ENCODE peak calls at places on chromosomes 13 and 19, in eight cellular contexts. F is A673, I is nephron progenitor cell, V is AG10803, E is mammary epithelial cell, C is GM13976, B is bronchial epithelial cell, K is Peyer's patch. Q is an unnamed sample.

GRCh38 chr19:13969897-13970296 is 17.6 kb downstream of the DCAF15 start:
- DNase-seq in F (no peak), I (no peak), V (no peak), E (no peak), C (no peak), B (no peak), K (no peak), Q (no peak)

GRCh38 chr19:58581227-58582141 is 8.3 kb upstream of the MZF1 start:
- DNase-seq in F (peak), I (peak), V (peak), E (peak), C (peak), B (peak), K (peak), Q (peak)

GRCh38 chr13:47549219-47549752 is 451.8 kb downstream of the SUCLA2 start:
- DNase-seq in F (no peak), I (no peak), V (peak), E (no peak), C (no peak), B (no peak), K (no peak), Q (no peak)

GRCh38 chr19:18007605-18007938 is 398 bp upstream of the ARRDC2 start:
- DNase-seq in F (no peak), I (no peak), V (no peak), E (no peak), C (no peak), B (no peak), K (no peak), Q (no peak)

GRCh38 chr13:99087954-99088491 is 110.2 kb upstream of the DOCK9 start:
- DNase-seq in F (no peak), I (peak), V (no peak), E (no peak), C (no peak), B (peak), K (no peak), Q (peak)

GRCh38 chr13:49374585-49375290 is 69.1 kb downstream of the CAB39L start:
- DNase-seq in F (peak), I (no peak), V (peak), E (peak), C (peak), B (peak), K (no peak), Q (peak)

GRCh38 chr13:111853766-111854165 is 213.2 kb upstream of the SOX1 start:
- DNase-seq in F (no peak), I (no peak), V (no peak), E (no peak), C (no peak), B (no peak), K (no peak), Q (no peak)

GRCh38 chr19:29232315-29232852 is 19.4 kb upstream of the UQCRFS1 start:
- DNase-seq in F (no peak), I (no peak), V (no peak), E (no peak), C (no peak), B (no peak), K (no peak), Q (no peak)

GRCh38 chr19:33226550-33227241 is 1.0 kb upstream of the SLC7A10 start:
- DNase-seq in F (peak), I (peak), V (no peak), E (no peak), C (no peak), B (no peak), K (no peak), Q (no peak)

GRCh38 chr13:99313473-99313872 is 6.3 kb upstream of the GPR183 start:
- DNase-seq in F (no peak), I (no peak), V (peak), E (no peak), C (no peak), B (no peak), K (no peak), Q (no peak)

GRCh38 chr13:74868044-74868443 is 613.9 kb downstream of the TBC1D4 start:
- DNase-seq in F (no peak), I (no peak), V (peak), E (peak), C (no peak), B (peak), K (no peak), Q (peak)

GRCh38 chr19:33683881-33684549 is 62.3 kb downstream of the CHST8 start:
- DNase-seq in F (peak), I (peak), V (peak), E (peak), C (no peak), B (peak), K (no peak), Q (peak)

GRCh38 chr13:62629618-62630017 is 1214.0 kb upstream of the PCDH20 start:
- DNase-seq in F (no peak), I (no peak), V (no peak), E (no peak), C (no peak), B (no peak), K (no peak), Q (no peak)

GRCh38 chr13:22483276-22483675 is 697.5 kb upstream of the SGCG start:
- DNase-seq in F (no peak), I (no peak), V (no peak), E (no peak), C (no peak), B (no peak), K (no peak), Q (no peak)

GRCh38 chr13:99340638-99341037 is 33.4 kb upstream of the GPR183 start:
- DNase-seq in F (no peak), I (no peak), V (no peak), E (no peak), C (no peak), B (no peak), K (no peak), Q (no peak)

GRCh38 chr13:26538363-26539317 is 18.8 kb upstream of the WASF3 start:
- DNase-seq in F (peak), I (no peak), V (no peak), E (no peak), C (no peak), B (peak), K (no peak), Q (peak)

GRCh38 chr19:480016-480855 is 16.1 kb upstream of the MADCAM1 start:
- DNase-seq in F (peak), I (peak), V (peak), E (peak), C (no peak), B (no peak), K (peak), Q (peak)

GRCh38 chr13:19845758-19846157 is 17.7 kb downstream of the ZMYM5 start:
- DNase-seq in F (peak), I (no peak), V (peak), E (peak), C (no peak), B (peak), K (no peak), Q (peak)

GRCh38 chr19:13796301-13797057 is 1.2 kb downstream of the ZSWIM4 start:
- DNase-seq in F (no peak), I (peak), V (peak), E (peak), C (peak), B (peak), K (peak), Q (peak)

GRCh38 chr13:66875264-66875663 is 354.9 kb downstream of the PCDH9 start:
- DNase-seq in F (no peak), I (no peak), V (no peak), E (no peak), C (no peak), B (no peak), K (no peak), Q (no peak)

GRCh38 chr13:38686635-38687245 is at the start of gene FREM2:
- DNase-seq in F (peak), I (peak), V (no peak), E (peak), C (peak), B (peak), K (no peak), Q (peak)

GRCh38 chr19:6489278-6490061 is 7.9 kb upstream of the DENND1C start:
- DNase-seq in F (no peak), I (no peak), V (no peak), E (no peak), C (peak), B (no peak), K (no peak), Q (no peak)

GRCh38 chr19:35512831-35513230 is 618 bp downstream of the DMKN start:
- DNase-seq in F (no peak), I (no peak), V (no peak), E (no peak), C (no peak), B (no peak), K (no peak), Q (no peak)

GRCh38 chr19:29450306-29450705 is 75.5 kb upstream of the VSTM2B start:
- DNase-seq in F (no peak), I (no peak), V (no peak), E (no peak), C (no peak), B (no peak), K (no peak), Q (no peak)

GRCh38 chr13:70385852-70386251 is 277.6 kb upstream of the KLHL1 start:
- DNase-seq in F (no peak), I (no peak), V (no peak), E (no peak), C (no peak), B (no peak), K (no peak), Q (no peak)

GRCh38 chr19:1825909-1826556 is 14.0 kb upstream of the ATP8B3 start:
- DNase-seq in F (peak), I (peak), V (peak), E (peak), C (peak), B (peak), K (peak), Q (peak)

GRCh38 chr19:48415395-48415794 is 21.9 kb downstream of the GRIN2D start:
- DNase-seq in F (peak), I (peak), V (peak), E (peak), C (peak), B (peak), K (peak), Q (peak)

GRCh38 chr19:17902701-17903100 is 30.1 kb upstream of the CCDC124 start:
- DNase-seq in F (peak), I (no peak), V (peak), E (peak), C (peak), B (peak), K (no peak), Q (no peak)

GRCh38 chr19:53868892-53869804 is 1.5 kb downstream of the MYADM start:
- DNase-seq in F (peak), I (peak), V (peak), E (peak), C (peak), B (peak), K (peak), Q (peak)
- TF ChIP-seq CTCF in F (peak), I (no peak), V (peak), E (no peak), C (no peak), B (peak), K (no peak), Q (no peak)

GRCh38 chr13:72781461-72782439 is at the start of the genes DIS3 and PIBF1:
- DNase-seq in F (peak), I (peak), V (peak), E (peak), C (peak), B (peak), K (peak), Q (peak)
- TF ChIP-seq CTCF in F (no peak), I (no peak), V (peak), E (peak), C (peak), B (peak), K (no peak), Q (no peak)

DNA sequence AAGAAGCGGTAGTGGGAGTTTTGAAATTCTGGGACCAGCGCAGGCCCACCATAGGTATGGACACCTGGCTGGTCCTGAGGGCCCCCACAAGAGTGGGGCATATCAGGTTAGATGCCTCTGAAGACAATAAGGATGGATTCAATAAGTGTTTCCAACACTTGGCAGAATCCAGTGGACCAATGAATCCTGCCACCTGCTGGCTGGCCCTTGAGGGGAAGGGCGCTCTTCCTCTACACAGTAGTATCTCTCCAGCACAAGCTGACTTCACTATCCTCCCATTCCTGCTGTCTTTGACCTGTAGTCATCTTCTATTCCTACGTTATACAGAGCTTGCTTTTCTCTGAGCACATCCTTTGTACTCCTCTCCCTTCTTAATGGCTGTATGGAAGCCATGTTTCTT is 199.7 kb upstream of the TSHZ3 start:
- DNase-seq in F (peak), I (peak), V (peak), E (peak), C (no peak), B (no peak), K (no peak), Q (no peak)
- TF ChIP-seq CTCF in F (peak), I (peak), V (peak), E (peak), C (no peak), B (peak), K (no peak), Q (peak)

GRCh38 chr19:10431254-10431942 is 11.1 kb downstream of the PDE4A start:
- DNase-seq in F (no peak), I (no peak), V (peak), E (no peak), C (peak), B (no peak), K (peak), Q (peak)
- TF ChIP-seq CTCF in F (no peak), I (no peak), V (no peak), E (no peak), C (no peak), B (no peak), K (no peak), Q (no peak)

DNA sequence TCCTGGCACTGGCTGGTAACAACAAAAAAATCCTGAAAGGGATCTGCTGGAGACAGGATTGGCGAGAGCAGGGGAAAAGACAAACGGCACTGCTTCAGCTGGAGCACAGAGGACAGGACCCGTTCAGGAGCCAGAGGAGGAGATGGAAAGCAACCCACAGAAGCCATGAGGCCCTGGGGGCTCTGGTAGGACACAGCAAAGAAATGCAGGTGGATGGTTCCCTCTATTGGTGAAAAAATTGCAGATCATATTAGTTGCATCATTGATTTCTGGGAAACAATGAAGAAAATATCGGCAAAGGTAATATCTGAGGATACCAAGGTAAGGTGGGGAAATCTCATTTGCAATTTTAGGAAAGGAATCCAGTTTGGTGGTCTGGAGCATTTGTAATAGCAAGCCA is 25.7 kb upstream of the TPP2 start:
- DNase-seq in F (peak), I (no peak), V (no peak), E (no peak), C (no peak), B (no peak), K (no peak), Q (peak)
- TF ChIP-seq CTCF in F (peak), I (no peak), V (peak), E (peak), C (no peak), B (no peak), K (no peak), Q (peak)

GRCh38 chr19:16104722-16105121 is 7.0 kb upstream of the RAB8A start:
- DNase-seq in F (no peak), I (no peak), V (no peak), E (no peak), C (no peak), B (peak), K (no peak), Q (no peak)

GRCh38 chr19:16098416-16098768 is 13.3 kb upstream of the RAB8A start:
- DNase-seq in F (no peak), I (no peak), V (no peak), E (no peak), C (no peak), B (no peak), K (no peak), Q (no peak)

GRCh38 chr19:16098821-16099220 is 12.9 kb upstream of the RAB8A start:
- DNase-seq in F (no peak), I (no peak), V (no peak), E (no peak), C (no peak), B (no peak), K (no peak), Q (no peak)

GRCh38 chr19:16096281-16096855 is 15.3 kb upstream of the RAB8A start:
- DNase-seq in F (no peak), I (no peak), V (no peak), E (no peak), C (no peak), B (no peak), K (no peak), Q (no peak)

DNA sequence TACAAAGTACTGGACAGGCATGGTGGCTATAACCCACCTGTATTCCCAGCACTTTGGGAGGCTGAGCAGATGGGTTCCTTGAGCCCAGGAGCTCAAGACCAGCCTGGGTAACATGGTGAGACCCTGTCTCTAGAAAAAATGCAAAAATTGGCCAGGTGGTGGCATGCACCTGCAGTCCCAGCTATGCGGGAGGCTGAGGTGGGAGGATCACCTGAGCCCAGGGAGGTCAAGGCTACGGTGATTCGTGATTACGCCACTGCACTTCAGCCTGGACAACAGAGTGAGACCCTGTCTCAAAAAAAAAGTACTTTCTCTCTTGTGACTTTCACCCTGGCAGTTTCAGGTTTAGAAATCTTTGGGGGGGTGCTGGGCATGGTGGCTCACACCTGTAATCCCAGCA is 11.2 kb upstream of the RAB8A start:
- DNase-seq in F (no peak), I (no peak), V (no peak), E (no peak), C (no peak), B (no peak), K (no peak), Q (no peak)
- TF ChIP-seq CTCF in F (no peak), I (no peak), V (no peak), E (no peak), C (no peak), B (no peak), K (no peak), Q (no peak)

DNA sequence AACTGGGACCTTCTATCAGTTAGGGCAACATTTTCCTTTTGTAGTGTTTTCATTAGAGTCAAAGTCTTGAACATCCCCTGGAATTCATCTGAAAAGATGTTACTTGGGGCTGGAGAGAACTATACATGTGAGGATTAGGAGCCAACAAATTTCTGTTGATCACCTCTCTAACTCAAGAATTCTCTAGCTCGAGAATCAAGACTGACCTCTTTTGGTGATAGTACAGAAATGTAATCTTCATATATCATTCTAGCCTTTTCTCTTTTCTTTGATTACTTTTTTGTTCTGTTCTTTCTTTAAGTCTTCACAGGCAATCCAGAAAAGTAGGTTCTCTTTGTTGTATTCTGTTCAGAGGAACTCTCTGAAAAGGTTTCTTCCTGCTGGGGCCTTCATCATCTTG is 26.4 kb downstream of the ELF1 start:
- DNase-seq in F (peak), I (no peak), V (no peak), E (no peak), C (no peak), B (peak), K (no peak), Q (peak)
- TF ChIP-seq CTCF in F (peak), I (no peak), V (no peak), E (peak), C (peak), B (peak), K (no peak), Q (peak)

DNA sequence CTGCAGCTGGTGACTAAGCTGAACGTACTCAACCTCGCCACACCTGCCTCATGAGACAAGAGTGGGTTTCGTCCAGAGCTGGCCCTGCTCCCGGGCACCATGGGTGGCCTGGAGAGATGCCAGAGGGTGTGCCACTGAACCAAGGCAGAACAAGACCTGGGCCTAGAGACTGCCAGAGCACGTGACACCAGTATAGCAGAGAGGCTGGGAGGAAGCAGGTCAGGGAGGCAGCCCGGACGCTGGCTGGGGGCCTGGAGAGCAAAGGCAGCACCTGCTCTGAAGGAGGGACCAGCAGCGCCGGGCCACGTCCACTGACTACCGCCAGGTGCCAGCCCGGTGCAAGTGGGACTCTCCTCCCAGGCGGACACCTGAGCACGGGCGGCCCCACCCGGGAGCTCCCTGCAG is 7.3 kb upstream of the C13orf46 start:
- DNase-seq in F (peak), I (no peak), V (no peak), E (peak), C (no peak), B (peak), K (peak), Q (peak)
- TF ChIP-seq CTCF in F (no peak), I (no peak), V (no peak), E (no peak), C (no peak), B (no peak), K (no peak), Q (no peak)

Q was measured in PC-3.